ENCODE peak calls at places on chromosomes 7 and 10, in six cellular contexts. B is dorsolateral prefrontal cortex, R is brain microvascular endothelial cell, M is foreskin fibroblast, E is cardiac fibroblast, I is BE2C. U is an unnamed sample.

GRCh38 chr7:13442226-13442625 is 547.2 kb downstream of the ETV1 start:
- DNase-seq in B (no peak), R (no peak), M (no peak), E (no peak), I (no peak), U (no peak)

GRCh38 chr7:134548877-134549276 is at the start of gene AKR1B15:
- DNase-seq in B (no peak), R (no peak), M (peak; percentile 41), E (no peak), I (no peak), U (peak; percentile 39)

GRCh38 chr10:101319241-101319915 is 34.6 kb upstream of the BTRC start:
- DNase-seq in B (no peak), R (peak; percentile 6), M (no peak), E (peak; percentile 11), I (no peak), U (peak; percentile 14)

GRCh38 chr10:101284171-101285092 is 55.2 kb upstream of the LBX1 start:
- DNase-seq in B (no peak), R (no peak), M (no peak), E (no peak), I (no peak), U (no peak)

GRCh38 chr7:121689749-121690148 is 183.2 kb upstream of the PTPRZ1 start:
- DNase-seq in B (no peak), R (no peak), M (no peak), E (no peak), I (no peak), U (peak; percentile 1)

GRCh38 chr7:114412548-114412947 is 2.1 kb upstream of the FOXP2 start:
- DNase-seq in B (no peak), R (no peak), M (no peak), E (no peak), I (no peak), U (no peak)

GRCh38 chr10:124875596-124875995 is 66.3 kb upstream of the ZRANB1 start:
- DNase-seq in B (no peak), R (peak; percentile 27), M (peak; percentile 52), E (peak; percentile 61), I (no peak), U (peak; percentile 74)

GRCh38 chr10:58590152-58590551 is 77.5 kb downstream of the BICC1 start:
- DNase-seq in B (no peak), R (peak; percentile 95), M (peak; percentile 96), E (peak; percentile 96), I (peak; percentile 16), U (peak; percentile 97)

GRCh38 chr10:35650894-35651293 is 8.8 kb upstream of the FZD8 start:
- DNase-seq in B (no peak), R (no peak), M (no peak), E (no peak), I (no peak), U (no peak)

GRCh38 chr10:127033569-127034175 is 128.4 kb downstream of the DOCK1 start:
- DNase-seq in B (no peak), R (no peak), M (no peak), E (no peak), I (no peak), U (no peak)

GRCh38 chr10:32210306-32211045 is 136.5 kb downstream of the EPC1 start:
- DNase-seq in B (no peak), R (peak; percentile 60), M (peak; percentile 53), E (peak; percentile 72), I (no peak), U (peak; percentile 80)

GRCh38 chr10:5628366-5628765 is 38.0 kb downstream of the ASB13 start:
- DNase-seq in B (no peak), R (no peak), M (no peak), E (peak; percentile 57), I (no peak), U (no peak)

GRCh38 chr10:131445623-131446022 is 134.1 kb upstream of the TCERG1L start:
- DNase-seq in B (no peak), R (no peak), M (no peak), E (no peak), I (no peak), U (no peak)

GRCh38 chr7:77467453-77467852 is 51.3 kb upstream of the GSAP start:
- DNase-seq in B (no peak), R (no peak), M (no peak), E (no peak), I (no peak), U (peak; percentile 70)

GRCh38 chr7:31082450-31082849 is 30.3 kb downstream of the ADCYAP1R1 start:
- DNase-seq in B (no peak), R (no peak), M (no peak), E (no peak), I (no peak), U (no peak)

GRCh38 chr10:96752380-96752779 is 32.1 kb upstream of the PIK3AP1 start:
- DNase-seq in B (no peak), R (no peak), M (no peak), E (no peak), I (no peak), U (no peak)

GRCh38 chr7:99079104-99079503 is 64.8 kb downstream of the SMURF1 start:
- DNase-seq in B (no peak), R (no peak), M (no peak), E (no peak), I (peak; percentile 13), U (no peak)

GRCh38 chr7:123208793-123209192 is 9.0 kb upstream of the SLC13A1 start:
- DNase-seq in B (no peak), R (peak; percentile 11), M (no peak), E (peak; percentile 54), I (peak; percentile 36), U (peak; percentile 73)

GRCh38 chr7:27144799-27145166 is 1.3 kb upstream of the HOXA5 start:
- DNase-seq in B (no peak), R (no peak), M (no peak), E (no peak), I (peak; percentile 10), U (no peak)

DNA sequence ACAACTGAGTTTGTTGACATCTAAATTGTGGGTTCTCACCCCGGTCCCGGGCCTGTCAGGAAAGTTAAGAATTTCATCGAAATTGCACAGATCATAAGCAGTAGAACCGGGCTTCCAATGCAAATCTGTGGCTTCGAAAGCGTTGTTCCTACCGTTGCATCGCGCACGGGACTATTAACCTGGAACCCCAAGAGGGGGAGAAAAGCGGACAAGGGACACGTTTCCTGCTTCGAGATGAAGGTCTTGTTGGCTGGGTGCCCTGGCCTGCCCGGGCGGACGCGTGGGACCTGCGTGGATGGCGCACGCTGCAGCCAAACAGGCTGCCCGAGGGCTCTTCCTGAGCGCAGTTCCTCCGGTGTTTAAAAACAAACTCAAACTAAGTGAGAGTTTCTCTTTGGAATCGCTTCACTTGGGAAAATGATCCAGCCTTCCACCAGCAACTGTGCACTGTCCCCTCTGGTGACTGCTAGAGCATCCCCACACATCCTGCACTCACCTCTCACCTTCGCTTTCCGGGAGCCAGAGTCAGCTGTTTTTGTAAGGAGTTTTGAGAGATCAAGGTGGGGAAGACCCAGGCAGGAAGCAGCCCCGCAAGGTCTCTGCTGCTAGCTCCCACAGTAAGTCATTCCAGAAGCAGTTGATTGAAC is 5.1 kb upstream of the TBX20 start:
- DNase-seq in B (no peak), R (no peak), M (no peak), E (no peak), I (no peak), U (no peak)
- H3K4me3 ChIP-seq in B (no peak overlapping the region), R (no peak overlapping the region), M (no peak overlapping the region), E (no peak overlapping the region), I (no peak overlapping the region), U (no peak overlapping the region)

DNA sequence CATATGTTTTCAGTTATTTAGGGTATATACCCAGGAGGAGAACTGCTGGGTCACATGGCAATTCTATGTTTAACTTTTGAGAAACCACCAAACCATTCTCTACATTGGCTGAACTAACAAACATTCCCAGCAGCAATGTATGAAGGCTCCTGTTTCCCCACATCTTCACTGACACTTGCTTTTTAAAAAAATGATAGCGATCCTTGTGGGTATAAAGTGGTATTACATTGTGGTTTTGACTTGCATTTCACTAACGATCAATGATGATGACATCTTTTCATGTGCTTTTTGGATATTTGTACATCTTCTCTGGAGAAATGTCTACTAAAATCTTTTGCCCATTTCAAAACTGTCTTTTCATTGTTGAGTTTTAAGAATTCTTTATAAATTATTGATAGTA is 51.2 kb upstream of the ANAPC16 start:
- DNase-seq in B (no peak), R (no peak), M (peak; percentile 14), E (no peak), I (no peak), U (peak; percentile 17)
- TF ChIP-seq CTCF in B (no peak), R (no peak), M (no peak), E (no peak), I (peak; percentile 38), U (no peak)

GRCh38 chr7:139441961-139442360 is 41.5 kb downstream of the KLRG2 start:
- DNase-seq in B (no peak), R (no peak), M (no peak), E (no peak), I (no peak), U (no peak)

GRCh38 chr7:139431010-139431409 is 52.5 kb downstream of the KLRG2 start:
- DNase-seq in B (no peak), R (no peak), M (no peak), E (no peak), I (no peak), U (no peak)

GRCh38 chr7:139431459-139431858 is 52.0 kb downstream of the KLRG2 start:
- DNase-seq in B (no peak), R (peak; percentile 28), M (no peak), E (no peak), I (no peak), U (peak; percentile 26)

GRCh38 chr7:139439375-139439774 is 44.1 kb downstream of the KLRG2 start:
- DNase-seq in B (no peak), R (no peak), M (no peak), E (no peak), I (no peak), U (no peak)

GRCh38 chr7:139436806-139437205 is 46.7 kb downstream of the KLRG2 start:
- DNase-seq in B (no peak), R (no peak), M (no peak), E (no peak), I (no peak), U (no peak)
- H3K4me3 ChIP-seq in B (no peak overlapping the region), R (no peak overlapping the region), M (no peak overlapping the region), E (no peak overlapping the region), I (no peak overlapping the region), U (no peak overlapping the region)

DNA sequence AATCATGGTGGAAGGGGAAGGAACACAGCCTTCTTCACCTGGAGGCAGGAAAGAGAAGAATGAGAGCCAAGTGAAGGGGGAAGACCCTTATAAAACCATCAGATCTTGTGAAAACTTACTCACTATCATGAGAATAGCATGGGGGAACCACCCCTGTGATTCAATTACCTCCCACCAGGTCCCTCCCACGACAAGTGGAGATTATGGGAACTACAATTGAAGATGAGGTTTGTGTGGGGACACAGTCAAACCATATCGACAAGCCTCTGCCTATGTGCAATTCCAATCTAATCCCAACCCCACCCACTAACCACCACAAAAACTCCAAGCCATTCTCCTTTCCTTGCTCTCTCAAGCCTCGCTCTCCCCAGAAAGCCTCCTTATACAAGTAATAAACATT is 69.2 kb downstream of the TAC1 start:
- DNase-seq in B (no peak), R (no peak), M (no peak), E (no peak), I (no peak), U (no peak)
- TF ChIP-seq CTCF in B (no peak), R (no peak), M (no peak), E (no peak), I (peak; percentile 2), U (no peak)

GRCh38 chr10:133276435-133277201 is at the start of gene ADAM8:
- DNase-seq in B (no peak), R (no peak), M (no peak), E (no peak), I (peak; percentile 54), U (no peak)
- H3K4me3 ChIP-seq in B (no peak within 1 kb of the TSS), R (no peak within 1 kb of the TSS), M (no peak within 1 kb of the TSS), E (no peak within 1 kb of the TSS), I (no peak within 1 kb of the TSS), U (no peak within 1 kb of the TSS)

U was measured in choroid plexus epithelial cell.